ENCODE peak calls at places on chromosome 10, in five cellular contexts. F, D, B, H and K are unnamed samples.

GRCh38 chr10:27252267-27253000 is 11.8 kb upstream of the ACBD5 start:
- DNase-seq in F (peak; percentile 61), D (peak; percentile 51), B (no peak), H (peak; percentile 79), K (peak; percentile 85)

GRCh38 chr10:42769653-42770052 is 12.9 kb upstream of the BMS1 start:
- DNase-seq in F (no peak), D (peak; percentile 17), B (no peak), H (no peak), K (peak; percentile 65)

GRCh38 chr10:8214587-8214986 is 160.1 kb downstream of the GATA3 start:
- DNase-seq in F (no peak), D (no peak), B (no peak), H (no peak), K (no peak)

GRCh38 chr10:124601431-124602120 is 140.0 kb downstream of the LHPP start:
- DNase-seq in F (no peak), D (no peak), B (no peak), H (peak; percentile 20), K (no peak)

GRCh38 chr10:37734971-37735370 is 122.4 kb downstream of the ZNF248 start:
- DNase-seq in F (no peak), D (no peak), B (no peak), H (no peak), K (no peak)

GRCh38 chr10:71201921-71202713 is 10.3 kb upstream of the UNC5B start:
- DNase-seq in F (no peak), D (no peak), B (no peak), H (no peak), K (no peak)

GRCh38 chr10:47027108-47027811 is 116.0 kb downstream of the PTPN20 start:
- DNase-seq in F (no peak), D (no peak), B (no peak), H (no peak), K (peak; percentile 10)

GRCh38 chr10:114548662-114549061 is 109.4 kb downstream of the ABLIM1 start:
- DNase-seq in F (peak; percentile 23), D (no peak), B (no peak), H (peak; percentile 48), K (peak; percentile 64)

GRCh38 chr10:124886195-124886594 is 55.7 kb upstream of the ZRANB1 start:
- DNase-seq in F (peak; percentile 50), D (no peak), B (no peak), H (no peak), K (no peak)

GRCh38 chr10:121988361-121989324 is at the start of gene TACC2:
- DNase-seq in F (no peak), D (no peak), B (no peak), H (no peak), K (no peak)

GRCh38 chr10:3786295-3786981 is 1.4 kb upstream of the KLF6 start:
- DNase-seq in F (peak; percentile 48), D (no peak), B (no peak), H (no peak), K (peak; percentile 50)

GRCh38 chr10:118827466-118828155 is 72.8 kb upstream of the CACUL1 start:
- DNase-seq in F (no peak), D (no peak), B (no peak), H (no peak), K (no peak)

GRCh38 chr10:75770634-75771081 is 339.2 kb downstream of the LRMDA start:
- DNase-seq in F (peak; percentile 72), D (no peak), B (no peak), H (peak; percentile 38), K (no peak)

GRCh38 chr10:13091816-13092215 is 8.1 kb upstream of the OPTN start:
- DNase-seq in F (no peak), D (no peak), B (no peak), H (no peak), K (no peak)

GRCh38 chr10:43401627-43402026 is 7.4 kb downstream of the HNRNPF start:
- DNase-seq in F (no peak), D (no peak), B (no peak), H (no peak), K (no peak)

GRCh38 chr10:28595618-28596017 is 62.7 kb downstream of the WAC start:
- DNase-seq in F (no peak), D (no peak), B (no peak), H (no peak), K (no peak)

GRCh38 chr10:113679463-113680171 is at the start of gene CASP7:
- DNase-seq in F (peak; percentile 69), D (peak; percentile 77), B (peak; percentile 66), H (peak; percentile 86), K (peak; percentile 89)

GRCh38 chr10:128160335-128160734 is 34.1 kb upstream of the MKI67 start:
- DNase-seq in F (no peak), D (peak; percentile 5), B (no peak), H (no peak), K (no peak)

GRCh38 chr10:129169115-129169514 is 297.9 kb upstream of the MGMT start:
- DNase-seq in F (no peak), D (no peak), B (no peak), H (no peak), K (no peak)

GRCh38 chr10:91208645-91209044 is 11.8 kb upstream of the PCGF5 start:
- DNase-seq in F (no peak), D (no peak), B (no peak), H (no peak), K (no peak)